ENCODE peak calls at places on chromosomes 13 and 19, in seven cellular contexts. G is fibroblast of lung, F is AG04450, M is left ventricle myocardium inferior, I is neuronal stem cell, H is cardiac muscle cell, S is adrenal gland. W is an unnamed sample.
A peak's percentile ranks its signal among the peaks of the same experiment; 100 is the strongest.

GRCh38 chr19:18521692-18522123 is at the start of gene ELL:
- DNase-seq in G (no peak), F (no peak), M (no peak), I (no peak), H (no peak), S (no peak), W (no peak)

GRCh38 chr13:106104281-106104901 is 431.1 kb downstream of the EFNB2 start:
- DNase-seq in G (peak; percentile 83), F (peak; percentile 60), M (no peak), I (peak; percentile 42), H (peak; percentile 81), S (no peak), W (no peak)

GRCh38 chr19:47221080-47221841 is 9.7 kb downstream of the BBC3 start:
- DNase-seq in G (no peak), F (no peak), M (no peak), I (no peak), H (no peak), S (no peak), W (no peak)

GRCh38 chr13:27744861-27745260 is 47.4 kb upstream of the GSX1 start:
- DNase-seq in G (no peak), F (no peak), M (no peak), I (peak; percentile 77), H (no peak), S (no peak), W (no peak)

GRCh38 chr19:32349724-32350475 is 4.5 kb downstream of the ZNF507 start:
- DNase-seq in G (no peak), F (no peak), M (no peak), I (no peak), H (no peak), S (no peak), W (no peak)

GRCh38 chr13:42211704-42212103 is 60.2 kb upstream of the AKAP11 start:
- DNase-seq in G (peak; percentile 12), F (no peak), M (no peak), I (no peak), H (no peak), S (no peak), W (no peak)

GRCh38 chr13:80012281-80012680 is 328.6 kb downstream of the SPRY2 start:
- DNase-seq in G (no peak), F (no peak), M (no peak), I (no peak), H (peak; percentile 27), S (peak; percentile 33), W (no peak)

GRCh38 chr19:14496849-14497346 is 971 bp upstream of the GIPC1 start:
- DNase-seq in G (no peak), F (no peak), M (no peak), I (no peak), H (no peak), S (no peak), W (no peak)

GRCh38 chr19:41001243-41001971 is 10.3 kb downstream of the CYP2B6 start:
- DNase-seq in G (no peak), F (no peak), M (no peak), I (no peak), H (no peak), S (no peak), W (no peak)

GRCh38 chr19:33282036-33282686 is 20.2 kb downstream of the CEBPA start:
- DNase-seq in G (no peak), F (no peak), M (no peak), I (no peak), H (no peak), S (no peak), W (no peak)

GRCh38 chr13:31261241-31261640 is 61.5 kb downstream of the B3GLCT start:
- DNase-seq in G (no peak), F (no peak), M (no peak), I (no peak), H (no peak), S (no peak), W (no peak)

GRCh38 chr13:50893211-50893852 is 16.3 kb upstream of the RNASEH2B start:
- DNase-seq in G (peak; percentile 51), F (no peak), M (no peak), I (no peak), H (peak; percentile 29), S (no peak), W (no peak)

GRCh38 chr19:31140717-31141116 is 208.5 kb downstream of the TSHZ3 start:
- DNase-seq in G (no peak), F (no peak), M (no peak), I (no peak), H (peak; percentile 47), S (no peak), W (no peak)

GRCh38 chr13:48403151-48403631 is 9.7 kb downstream of the LPAR6 start:
- DNase-seq in G (peak; percentile 63), F (no peak), M (no peak), I (no peak), H (peak; percentile 67), S (no peak), W (no peak)

GRCh38 chr13:51778407-51778806 is 25.6 kb downstream of the DHRS12 start:
- DNase-seq in G (no peak), F (no peak), M (no peak), I (no peak), H (no peak), S (peak; percentile 64), W (no peak)

GRCh38 chr13:65499251-65499650 is 1730.9 kb downstream of the PCDH9 start:
- DNase-seq in G (no peak), F (no peak), M (no peak), I (no peak), H (no peak), S (no peak), W (no peak)

GRCh38 chr13:41565221-41565620 is 107.9 kb downstream of the RGCC start:
- DNase-seq in G (peak; percentile 78), F (peak; percentile 79), M (no peak), I (no peak), H (peak; percentile 67), S (no peak), W (no peak)

DNA sequence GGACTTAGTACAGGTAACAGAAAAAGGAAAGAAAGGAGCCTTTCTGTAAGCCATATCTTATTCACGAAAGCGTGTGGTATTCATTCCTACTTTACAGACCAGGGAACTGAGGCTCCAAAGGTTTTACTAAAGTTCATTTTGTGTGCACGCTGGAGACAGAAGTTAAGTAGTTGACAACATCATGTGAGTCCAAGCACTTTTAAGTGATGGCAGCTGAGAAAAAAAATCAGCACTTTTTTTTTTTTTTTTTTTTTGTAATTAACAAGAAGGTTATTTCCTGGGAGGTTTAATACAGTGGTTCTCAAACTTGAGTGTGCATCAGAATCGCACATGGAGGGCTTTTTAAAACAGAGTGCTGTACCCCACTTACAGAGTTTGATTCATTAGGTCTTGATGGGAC is 2.0 kb downstream of the DNAJC3 start:
- DNase-seq in G (no peak), F (no peak), M (no peak), I (no peak), H (no peak), S (no peak), W (no peak)
- H3K27ac ChIP-seq in G (no peak overlapping the region), F (no peak overlapping the region), M (peak overlapping the region; percentile 96), I (no peak overlapping the region), H (peak overlapping the region; percentile 94), S (no peak overlapping the region), W (no peak overlapping the region)

GRCh38 chr13:45527699-45528462 is 63.1 kb downstream of the COG3 start:
- DNase-seq in G (peak; percentile 30), F (peak; percentile 43), M (no peak), I (no peak), H (no peak), S (no peak), W (no peak)
- H3K27ac ChIP-seq in G (no peak overlapping the region), F (peak overlapping the region; percentile 81), M (no peak overlapping the region), I (no peak overlapping the region), H (no peak overlapping the region), S (no peak overlapping the region), W (no peak overlapping the region)

GRCh38 chr13:102395174-102395573 is 6.7 kb downstream of the FGF14 start:
- DNase-seq in G (no peak), F (no peak), M (no peak), I (no peak), H (no peak), S (no peak), W (no peak)
- H3K27ac ChIP-seq in G (peak overlapping the region; percentile 83), F (no peak overlapping the region), M (peak overlapping the region; percentile 90), I (no peak overlapping the region), H (no peak overlapping the region), S (no peak overlapping the region), W (peak overlapping the region; percentile 69)

GRCh38 chr19:13001166-13001501 is 5.9 kb downstream of the NFIX start:
- DNase-seq in G (no peak), F (no peak), M (no peak), I (no peak), H (no peak), S (no peak), W (no peak)
- H3K27ac ChIP-seq in G (peak overlapping the region; percentile 82), F (no peak overlapping the region), M (peak overlapping the region; percentile 95), I (no peak overlapping the region), H (no peak overlapping the region), S (no peak overlapping the region), W (peak overlapping the region; percentile 97)

DNA sequence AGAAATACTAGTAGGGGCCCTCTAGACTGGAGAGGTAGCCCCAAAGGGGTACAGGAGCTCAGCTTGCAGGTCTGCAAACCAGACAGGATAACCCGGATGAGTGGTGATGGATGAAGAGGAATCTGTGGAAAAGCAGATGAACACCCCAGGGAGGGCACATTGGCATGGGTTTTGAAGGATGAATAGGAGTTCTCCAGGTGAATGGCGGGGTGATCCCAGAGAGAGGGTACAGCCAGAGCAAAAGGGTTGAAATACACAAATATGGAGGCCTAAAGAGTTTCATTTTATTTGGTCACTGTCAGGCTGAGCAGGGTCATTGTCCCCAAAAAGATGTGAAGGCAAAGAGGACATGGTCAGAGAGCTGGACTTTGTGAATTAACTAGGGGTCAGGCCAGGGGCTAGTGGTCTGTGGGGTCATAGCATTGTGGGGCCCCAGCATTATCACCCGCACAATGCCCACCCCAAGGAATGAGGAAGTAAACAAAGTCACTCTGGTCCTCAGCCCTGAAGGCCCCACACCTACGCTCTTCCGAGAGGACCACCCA is 4.8 kb downstream of the NR2F6 start:
- DNase-seq in G (no peak), F (no peak), M (no peak), I (no peak), H (no peak), S (no peak), W (no peak)
- H3K27ac ChIP-seq in G (no peak overlapping the region), F (no peak overlapping the region), M (peak overlapping the region; percentile 93), I (no peak overlapping the region), H (no peak overlapping the region), S (no peak overlapping the region), W (peak overlapping the region; percentile 87)

GRCh38 chr19:3580156-3580955 is 4.9 kb upstream of the GIPC3 start:
- DNase-seq in G (peak; percentile 97), F (peak; percentile 81), M (no peak), I (no peak), H (peak; percentile 91), S (peak; percentile 89), W (no peak)
- H3K27ac ChIP-seq in G (peak overlapping the region; percentile 56), F (peak overlapping the region; percentile 58), M (no peak overlapping the region), I (no peak overlapping the region), H (no peak overlapping the region), S (peak overlapping the region; percentile 20), W (peak overlapping the region; percentile 9)

GRCh38 chr13:99974939-99975561 is 3.5 kb upstream of the ZIC5 start:
- DNase-seq in G (no peak), F (no peak), M (no peak), I (no peak), H (no peak), S (no peak), W (no peak)
- H3K27ac ChIP-seq in G (no peak overlapping the region), F (no peak overlapping the region), M (no peak overlapping the region), I (no peak overlapping the region), H (no peak overlapping the region), S (no peak overlapping the region), W (no peak overlapping the region)

GRCh38 chr19:11792942-11793341 is 5.4 kb upstream of the ZNF491 start:
- DNase-seq in G (no peak), F (no peak), M (no peak), I (no peak), H (no peak), S (no peak), W (no peak)

GRCh38 chr19:11798391-11799296 is at the start of gene ZNF491:
- DNase-seq in G (peak; percentile 88), F (peak; percentile 61), M (peak; percentile 93), I (peak; percentile 93), H (peak; percentile 89), S (peak; percentile 96), W (peak; percentile 66)

GRCh38 chr19:11797491-11797890 is 832 bp upstream of the ZNF491 start:
- DNase-seq in G (peak; percentile 90), F (peak; percentile 77), M (peak; percentile 85), I (peak; percentile 72), H (peak; percentile 94), S (peak; percentile 91), W (peak; percentile 40)
- H3K27ac ChIP-seq in G (no peak overlapping the region), F (no peak overlapping the region), M (peak overlapping the region; percentile 94), I (peak overlapping the region; percentile 71), H (no peak overlapping the region), S (no peak overlapping the region), W (no peak overlapping the region)